ENCODE peak calls at places on chromosomes 4 and X, in eight cellular contexts. H, V, T, C, E, Q, N and A are unnamed samples.

GRCh38 chr4:183989471-183989870 is 84.4 kb downstream of the STOX2 start:
- DNase-seq in E (no peak), H (no peak), V (no peak), N (no peak), T (no peak), C (no peak), Q (peak; percentile 83), A (no peak)

GRCh38 chrX:150127216-150127615 is 188.9 kb upstream of the EOLA2 start:
- DNase-seq in C (no peak), N (no peak), E (no peak), V (no peak), Q (no peak), H (no peak), T (no peak), A (no peak)

GRCh38 chr4:88600129-88600849 is 8.0 kb downstream of the HERC3 start:
- DNase-seq in C (no peak), T (no peak), H (no peak), E (no peak), V (no peak), N (no peak), Q (peak; percentile 95), A (no peak)

GRCh38 chr4:57065730-57066482 is 44.3 kb downstream of the IGFBP7 start:
- DNase-seq in E (no peak), V (no peak), Q (peak; percentile 41), C (no peak), T (no peak), H (no peak), N (no peak), A (no peak)

GRCh38 chrX:23785564-23785963 is 2.6 kb downstream of the SAT1 start:
- DNase-seq in N (no peak), T (no peak), Q (no peak), C (no peak), V (no peak), H (no peak), E (no peak), A (no peak)

GRCh38 chr4:21749936-21750335 is 198.6 kb downstream of the KCNIP4 start:
- DNase-seq in V (no peak), Q (no peak), T (no peak), C (no peak), E (no peak), N (no peak), H (no peak), A (no peak)

GRCh38 chrX:53261573-53261972 is 19.8 kb downstream of the IQSEC2 start:
- DNase-seq in E (no peak), C (no peak), T (no peak), H (no peak), V (no peak), Q (no peak), N (no peak), A (no peak)

GRCh38 chrX:141375011-141375730 is 132.9 kb upstream of the SPANXC start:
- DNase-seq in E (no peak), Q (peak; percentile 1), V (no peak), T (no peak), H (no peak), C (no peak), N (no peak), A (no peak)

GRCh38 chr4:142960134-142960533 is 114.0 kb upstream of the INPP4B start:
- DNase-seq in E (no peak), V (no peak), T (no peak), C (no peak), N (no peak), Q (no peak), H (no peak), A (no peak)

GRCh38 chrX:130543603-130544002 is 141.8 kb downstream of the RBMX2 start:
- DNase-seq in E (no peak), H (no peak), N (no peak), Q (no peak), T (no peak), C (no peak), V (no peak), A (no peak)

GRCh38 chrX:130545796-130546195 is 144.0 kb downstream of the RBMX2 start:
- DNase-seq in V (no peak), E (no peak), T (no peak), Q (no peak), N (no peak), C (no peak), H (no peak), A (no peak)

DNA sequence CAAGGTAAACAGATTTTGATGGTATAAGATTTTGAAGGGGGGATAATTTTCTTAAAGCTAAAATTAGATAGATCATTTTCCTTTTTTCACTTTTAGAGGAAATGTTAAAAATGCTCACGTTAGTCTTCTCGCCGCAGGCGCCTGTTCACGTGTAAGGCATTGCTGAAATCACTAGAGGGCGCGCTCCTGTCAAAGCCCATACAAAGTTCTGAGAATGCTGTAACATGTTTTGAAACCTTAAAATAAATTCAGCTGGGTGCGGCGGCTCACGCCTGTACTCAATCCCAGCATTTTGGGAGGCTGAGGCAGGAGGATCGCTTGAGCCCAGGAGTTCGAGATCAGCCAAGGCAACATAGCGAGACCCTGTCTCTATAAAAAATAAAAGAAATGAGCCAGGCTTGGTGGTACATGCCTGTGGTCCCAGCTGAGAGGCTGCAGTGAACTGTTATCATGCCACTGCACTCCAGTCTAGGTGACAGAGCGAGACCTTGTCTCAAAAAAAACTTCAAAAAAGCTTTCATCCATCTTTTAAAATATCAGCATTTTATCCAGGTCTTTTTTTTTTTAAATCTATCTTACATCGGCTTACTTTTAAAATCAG is 138.0 kb downstream of the RBMX2 start:
- DNase-seq in H (peak; percentile 51), E (peak; percentile 50), N (peak; percentile 27), T (peak; percentile 20), C (no peak), Q (peak; percentile 45), V (no peak), A (peak; percentile 44)
- H3K27me3 ChIP-seq in H (no peaks in the 10 kb centered on the region), E (no peaks in the 10 kb centered on the region), N (no peaks in the 10 kb centered on the region), T (no peaks in the 10 kb centered on the region), C (no peaks in the 10 kb centered on the region), Q (peaks cover 4% of the 10 kb centered on the region), V (no peaks in the 10 kb centered on the region), A (no peaks in the 10 kb centered on the region)

GRCh38 chrX:41332408-41332987 is 1.5 kb upstream of the DDX3X start:
- DNase-seq in Q (peak; percentile 44), V (no peak), H (peak; percentile 49), T (no peak), N (no peak), C (no peak), E (peak; percentile 44), A (peak; percentile 42)

GRCh38 chrX:41333744-41333993 is 293 bp upstream of the DDX3X start:
- DNase-seq in H (no peak), E (no peak), Q (peak; percentile 90), N (peak; percentile 81), V (peak; percentile 44), T (no peak), C (peak; percentile 91), A (no peak)

GRCh38 chrX:41333994-41334865 is at the start of gene DDX3X:
- DNase-seq in H (peak; percentile 87), V (peak; percentile 67), Q (peak; percentile 91), E (peak; percentile 95), N (peak; percentile 71), C (peak; percentile 44), T (peak; percentile 94), A (peak; percentile 93)

GRCh38 chrX:41332005-41332404 is 2.0 kb upstream of the DDX3X start:
- DNase-seq in C (no peak), E (no peak), T (no peak), Q (no peak), N (no peak), V (no peak), H (no peak), A (no peak)

DNA sequence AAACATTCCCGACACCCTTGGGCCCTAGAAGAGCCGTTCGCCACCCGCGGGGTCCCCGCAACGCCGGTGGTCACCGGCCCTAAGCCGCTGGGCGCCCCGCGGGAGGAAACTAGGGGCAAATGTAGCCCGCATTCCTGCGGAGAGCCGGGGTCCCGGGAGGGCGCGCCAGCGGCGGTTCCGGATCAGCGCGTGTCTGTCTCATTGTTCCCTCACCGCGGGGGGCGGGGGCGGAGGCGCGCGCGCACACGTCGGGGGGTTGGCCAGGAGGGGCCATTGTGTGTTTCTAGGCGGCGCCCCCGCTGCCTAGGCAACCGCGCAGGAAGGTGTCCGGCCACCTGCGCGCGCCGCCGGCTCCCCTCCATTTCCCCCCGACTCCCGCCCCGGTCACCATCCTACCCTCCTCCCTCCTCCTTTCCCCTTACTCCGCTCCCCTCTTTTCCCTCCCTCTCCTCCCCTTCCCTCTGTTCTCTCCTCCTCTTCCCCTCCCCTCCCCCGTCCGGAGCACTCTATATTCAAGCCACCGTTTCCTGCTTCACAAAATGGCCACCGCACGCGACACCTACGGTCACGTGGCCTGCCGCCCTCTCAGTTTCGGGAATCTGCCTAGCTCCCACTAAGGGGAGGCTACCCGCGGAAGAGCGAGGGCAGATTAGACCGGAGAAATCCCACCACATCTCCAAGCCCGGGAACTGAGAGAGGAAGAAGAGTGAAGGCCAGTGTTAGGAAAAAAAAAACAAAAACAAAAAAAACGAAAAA is 796 bp upstream of the DDX3X start:
- DNase-seq in T (peak; percentile 87), Q (peak; percentile 84), H (peak; percentile 86), C (peak; percentile 81), N (peak; percentile 79), V (peak; percentile 66), E (peak; percentile 92), A (peak; percentile 79)
- TF ChIP-seq POLR2A in T (peak; percentile 51), Q (no peak), H (peak; percentile 71), C (peak; percentile 25), N (no peak), V (peak; percentile 64), E (peak; percentile 32), A (peak; percentile 82)

GRCh38 chr4:40734497-40734896 is 15.3 kb upstream of the NSUN7 start:
- DNase-seq in Q (no peak), N (no peak), E (no peak), H (no peak), C (no peak), V (no peak), T (no peak), A (no peak)
- H3K4me1 ChIP-seq in Q (no peaks in the 10 kb centered on the region), N (no peaks in the 10 kb centered on the region), E (peaks cover 6% of the 10 kb centered on the region), H (peaks cover 7% of the 10 kb centered on the region), C (peaks cover 3% of the 10 kb centered on the region), V (peaks cover 5% of the 10 kb centered on the region), T (no peaks in the 10 kb centered on the region), A (peaks cover 14% of the 10 kb centered on the region)

GRCh38 chrX:138057883-138058282 is 492.0 kb downstream of the ZIC3 start:
- DNase-seq in E (no peak), Q (no peak), V (no peak), N (no peak), T (no peak), C (no peak), H (no peak), A (no peak)
- H3K27me3 ChIP-seq in E (no peaks in the 10 kb centered on the region), Q (no peaks in the 10 kb centered on the region), V (no peaks in the 10 kb centered on the region), N (no peaks in the 10 kb centered on the region), T (no peaks in the 10 kb centered on the region), C (no peaks in the 10 kb centered on the region), H (no peaks in the 10 kb centered on the region), A (no peaks in the 10 kb centered on the region)

GRCh38 chr4:185203380-185204237 is at the start of gene CFAP97:
- DNase-seq in E (peak; percentile 96), C (no peak), Q (peak; percentile 87), H (peak; percentile 95), T (peak; percentile 92), V (peak; percentile 70), N (peak; percentile 53), A (peak; percentile 95)
- TF ChIP-seq POLR2A in E (peak; percentile 70), C (peak; percentile 90), Q (peak; percentile 80), H (peak; percentile 91), T (peak; percentile 73), V (peak; percentile 84), N (peak; percentile 78), A (peak; percentile 51)

GRCh38 chr4:181662383-181662782 is 580.8 kb upstream of the TENM3 start:
- DNase-seq in H (no peak), N (no peak), T (no peak), V (no peak), E (peak; percentile 30), Q (peak; percentile 45), C (no peak), A (no peak)
- H3K4me1 ChIP-seq in H (no peaks in the 10 kb centered on the region), N (no peaks in the 10 kb centered on the region), T (no peaks in the 10 kb centered on the region), V (no peaks in the 10 kb centered on the region), E (peaks cover 6% of the 10 kb centered on the region), Q (peaks cover 2% of the 10 kb centered on the region), C (no peaks in the 10 kb centered on the region), A (no peaks in the 10 kb centered on the region)